ENCODE peak calls at places on chromosomes 5 and 9, in eight cellular contexts. L, W, S, A, C, Q, R and E are unnamed samples.
A peak's percentile ranks its signal among the peaks of the same experiment; 100 is the strongest.

GRCh38 chr5:172728481-172729241 is 42.3 kb downstream of the DUSP1 start:
- DNase-seq in L (no peak), W (no peak), S (no peak), A (no peak), C (no peak), Q (no peak), R (no peak), E (peak; percentile 21)

GRCh38 chr5:141883184-141883947 is 5.2 kb upstream of the PCDH1 start:
- DNase-seq in L (peak; percentile 65), W (no peak), S (peak; percentile 67), A (peak; percentile 89), C (peak; percentile 26), Q (no peak), R (no peak), E (peak; percentile 58)

GRCh38 chr9:126623314-126623666 is 9.6 kb downstream of the LMX1B start:
- DNase-seq in L (no peak), W (no peak), S (no peak), A (no peak), C (no peak), Q (no peak), R (no peak), E (no peak)

GRCh38 chr5:68027519-68027918 is 188.0 kb upstream of the PIK3R1 start:
- DNase-seq in L (no peak), W (no peak), S (no peak), A (no peak), C (no peak), Q (peak; percentile 38), R (no peak), E (no peak)

GRCh38 chr5:141149812-141150211 is at the start of gene PCDHB6:
- DNase-seq in L (peak; percentile 76), W (no peak), S (no peak), A (peak; percentile 5), C (no peak), Q (no peak), R (no peak), E (no peak)

GRCh38 chr5:13478831-13479465 is 465.5 kb downstream of the DNAH5 start:
- DNase-seq in L (peak; percentile 41), W (no peak), S (no peak), A (peak; percentile 73), C (peak; percentile 83), Q (peak; percentile 22), R (no peak), E (no peak)

GRCh38 chr9:89750117-89750551 is 145.3 kb downstream of the GADD45G start:
- DNase-seq in L (peak; percentile 71), W (no peak), S (no peak), A (peak; percentile 80), C (no peak), Q (no peak), R (no peak), E (peak; percentile 59)

GRCh38 chr5:180352116-180352975 is 790 bp downstream of the GFPT2 start:
- DNase-seq in L (peak; percentile 70), W (peak; percentile 40), S (peak; percentile 73), A (peak; percentile 76), C (no peak), Q (no peak), R (no peak), E (peak; percentile 43)

GRCh38 chr9:114472765-114473446 is 32.4 kb downstream of the WHRN start:
- DNase-seq in L (no peak), W (no peak), S (no peak), A (no peak), C (no peak), Q (no peak), R (no peak), E (no peak)

GRCh38 chr5:177358333-177358939 is 712 bp downstream of the RGS14 start:
- DNase-seq in L (no peak), W (peak; percentile 80), S (peak; percentile 32), A (no peak), C (no peak), Q (no peak), R (no peak), E (peak; percentile 35)

GRCh38 chr5:133330956-133331355 is 279.1 kb downstream of the HSPA4 start:
- DNase-seq in L (no peak), W (no peak), S (no peak), A (no peak), C (no peak), Q (no peak), R (no peak), E (no peak)

GRCh38 chr5:179603308-179603707 is 20.2 kb downstream of the HNRNPH1 start:
- DNase-seq in L (no peak), W (no peak), S (no peak), A (no peak), C (no peak), Q (no peak), R (no peak), E (no peak)

GRCh38 chr9:114681594-114682332 is at the start of gene TEX48:
- DNase-seq in L (peak; percentile 64), W (peak; percentile 48), S (peak; percentile 57), A (peak; percentile 83), C (peak; percentile 82), Q (peak; percentile 63), R (peak; percentile 67), E (no peak)

GRCh38 chr5:65695896-65696295 is 26.0 kb downstream of the SGTB start:
- DNase-seq in L (no peak), W (no peak), S (no peak), A (peak; percentile 14), C (no peak), Q (no peak), R (no peak), E (no peak)

GRCh38 chr5:31220968-31221367 is 27.5 kb downstream of the CDH6 start:
- DNase-seq in L (no peak), W (peak; percentile 49), S (no peak), A (no peak), C (peak; percentile 26), Q (no peak), R (no peak), E (no peak)

GRCh38 chr5:74934949-74935751 is 69.0 kb upstream of the FAM169A start:
- DNase-seq in L (no peak), W (no peak), S (no peak), A (peak; percentile 64), C (peak; percentile 55), Q (peak; percentile 29), R (no peak), E (no peak)

GRCh38 chr9:93294011-93294410 is 110.1 kb downstream of the WNK2 start:
- DNase-seq in L (peak; percentile 19), W (no peak), S (no peak), A (no peak), C (no peak), Q (no peak), R (no peak), E (no peak)
- H3K36me3 ChIP-seq in L (no peaks in the 10 kb centered on the region), W (no peaks in the 10 kb centered on the region), S (no peaks in the 10 kb centered on the region), A (no peaks in the 10 kb centered on the region), C (no peaks in the 10 kb centered on the region), Q (no peaks in the 10 kb centered on the region), R (no peaks in the 10 kb centered on the region), E (peaks cover 3% of the 10 kb centered on the region)

GRCh38 chr9:138060881-138061280 is 183.3 kb downstream of the CACNA1B start:
- DNase-seq in L (no peak), W (no peak), S (no peak), A (no peak), C (no peak), Q (no peak), R (peak; percentile 14), E (peak; percentile 7)

GRCh38 chr9:138059196-138059595 is 181.6 kb downstream of the CACNA1B start:
- DNase-seq in L (no peak), W (no peak), S (peak; percentile 10), A (no peak), C (no peak), Q (no peak), R (peak; percentile 8), E (no peak)

GRCh38 chr9:138057726-138058125 is 180.1 kb downstream of the CACNA1B start:
- DNase-seq in L (no peak), W (no peak), S (no peak), A (no peak), C (no peak), Q (no peak), R (peak; percentile 16), E (no peak)

GRCh38 chr9:138060365-138060764 is 182.8 kb downstream of the CACNA1B start:
- DNase-seq in L (no peak), W (no peak), S (no peak), A (no peak), C (no peak), Q (no peak), R (peak; percentile 8), E (peak; percentile 26)

GRCh38 chr9:138058181-138058580 is 180.6 kb downstream of the CACNA1B start:
- DNase-seq in L (no peak), W (no peak), S (no peak), A (no peak), C (no peak), Q (no peak), R (peak; percentile 10), E (no peak)
- TF ChIP-seq CTCF in L (no peak), W (no peak), S (no peak), A (no peak), C (no peak), Q (no peak), R (no peak), E (no peak)

DNA sequence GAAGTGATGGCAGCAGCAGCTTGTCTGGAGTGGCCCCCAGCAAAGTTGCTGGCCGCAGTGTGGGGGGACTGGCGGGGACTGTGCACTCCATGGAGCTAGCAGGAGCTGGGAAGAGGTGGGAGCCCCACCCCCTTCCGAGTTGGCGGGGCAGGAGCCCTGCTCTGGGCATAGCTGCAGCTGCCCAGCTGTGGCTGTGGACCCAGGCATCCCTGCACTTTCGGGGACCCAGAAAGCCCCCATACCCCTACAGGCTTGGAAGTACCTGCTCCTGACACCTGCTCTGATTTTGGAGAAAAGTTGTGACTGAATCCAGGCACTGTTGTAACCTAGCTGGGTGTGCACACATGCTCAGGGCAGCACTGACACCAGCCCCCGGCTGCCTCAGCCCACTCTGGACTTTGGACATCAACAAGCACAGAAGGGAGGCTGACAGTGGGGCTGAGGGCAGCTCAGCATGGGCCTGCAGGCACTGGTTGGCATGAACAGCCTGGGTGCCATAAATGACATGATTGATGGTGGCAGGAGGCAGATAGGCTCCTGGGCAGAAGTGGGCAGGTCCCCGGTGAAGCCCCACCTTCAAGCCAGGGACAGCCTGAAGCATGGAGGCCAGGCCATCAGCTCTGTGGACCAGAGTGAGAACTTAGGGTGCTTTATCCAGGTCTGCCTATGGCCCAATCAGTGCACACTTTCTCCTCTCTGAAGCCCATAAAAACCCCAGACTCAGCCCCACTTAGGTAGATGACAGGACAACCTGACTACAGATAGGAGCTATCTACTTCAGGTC is 12.6 kb downstream of the LMBRD2 start:
- DNase-seq in L (no peak), W (peak; percentile 41), S (no peak), A (no peak), C (no peak), Q (no peak), R (no peak), E (no peak)
- H3K36me3 ChIP-seq in L (peaks cover 20% of the 10 kb centered on the region), W (peaks cover 26% of the 10 kb centered on the region), S (peaks cover 66% of the 10 kb centered on the region), A (peaks cover 7% of the 10 kb centered on the region), C (peaks cover 2% of the 10 kb centered on the region), Q (no peaks in the 10 kb centered on the region), R (no peaks in the 10 kb centered on the region), E (peaks cover 40% of the 10 kb centered on the region)

DNA sequence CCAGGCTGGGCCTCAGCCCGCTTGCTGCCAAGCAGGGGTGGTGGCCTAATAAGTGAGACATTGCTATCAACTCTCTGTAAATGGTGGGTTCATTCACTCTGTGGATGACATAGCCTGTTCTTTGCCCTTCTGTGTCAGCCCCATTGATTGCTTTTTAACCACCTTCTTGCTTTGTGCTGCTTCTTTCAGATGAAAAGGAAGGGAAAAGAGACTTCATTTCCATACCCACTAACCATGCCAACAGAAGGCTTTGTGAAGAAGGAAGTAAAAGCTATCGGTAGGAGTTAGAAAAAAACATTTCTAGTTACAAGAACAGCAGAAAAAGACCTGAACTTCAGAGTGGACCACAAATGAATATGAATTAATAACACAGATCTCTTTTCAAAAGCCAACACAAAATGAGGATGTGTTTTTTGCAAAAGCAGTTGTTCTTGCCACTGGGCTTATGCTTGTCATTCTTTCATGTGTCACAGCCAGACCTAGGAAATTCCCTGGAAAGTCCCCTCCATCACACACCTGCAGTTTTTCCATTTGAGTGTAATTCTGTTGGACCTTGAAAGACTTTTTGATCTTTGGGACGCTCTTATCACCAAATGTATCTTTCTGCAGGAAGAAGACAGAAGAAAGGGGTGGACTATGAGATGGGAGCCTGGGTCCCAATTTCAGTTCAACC is 507.8 kb downstream of the CCDC171 start:
- DNase-seq in L (no peak), W (no peak), S (no peak), A (no peak), C (no peak), Q (no peak), R (no peak), E (no peak)
- TF ChIP-seq CTCF in L (no peak), W (no peak), S (no peak), A (no peak), C (no peak), Q (no peak), R (no peak), E (no peak)